ENCODE peak calls at places on chromosomes 5 and 9, in eight cellular contexts. K, M, F, H, O, N, Q and U are unnamed samples.

GRCh38 chr5:86879086-86879485 is 261.3 kb downstream of the COX7C start:
- DNase-seq in K (no peak), M (no peak), F (no peak), H (no peak), O (no peak), N (no peak), Q (no peak), U (no peak)

GRCh38 chr5:124648902-124649467 is 97.5 kb downstream of the ZNF608 start:
- DNase-seq in K (no peak), M (no peak), F (no peak), H (no peak), O (no peak), N (no peak), Q (no peak), U (no peak)

GRCh38 chr5:93886098-93886806 is 144.9 kb upstream of the POU5F2 start:
- DNase-seq in K (peak), M (no peak), F (no peak), H (no peak), O (no peak), N (no peak), Q (no peak), U (no peak)

GRCh38 chr5:72723584-72723983 is 92.9 kb upstream of the TNPO1 start:
- DNase-seq in K (no peak), M (no peak), F (no peak), H (no peak), O (no peak), N (no peak), Q (no peak), U (no peak)

GRCh38 chr5:74934949-74935751 is 69.0 kb upstream of the FAM169A start:
- DNase-seq in K (peak), M (no peak), F (peak), H (no peak), O (no peak), N (no peak), Q (no peak), U (peak)

GRCh38 chr5:40089269-40089668 is 590.4 kb upstream of the PTGER4 start:
- DNase-seq in K (peak), M (no peak), F (no peak), H (no peak), O (no peak), N (no peak), Q (no peak), U (no peak)

GRCh38 chr9:16138961-16139441 is 586.2 kb downstream of the CCDC171 start:
- DNase-seq in K (peak), M (peak), F (no peak), H (peak), O (no peak), N (no peak), Q (no peak), U (peak)

GRCh38 chr9:133207540-133208170 is 1.4 kb downstream of the OBP2B start:
- DNase-seq in K (no peak), M (no peak), F (no peak), H (no peak), O (no peak), N (no peak), Q (no peak), U (no peak)

GRCh38 chr5:127746756-127747155 is 43.6 kb downstream of the CCDC192 start:
- DNase-seq in K (peak), M (no peak), F (peak), H (peak), O (no peak), N (no peak), Q (no peak), U (peak)

GRCh38 chr5:2740051-2740848 is 11.2 kb downstream of the IRX2 start:
- DNase-seq in K (no peak), M (no peak), F (no peak), H (no peak), O (peak), N (no peak), Q (peak), U (no peak)

GRCh38 chr5:57724836-57725235 is 242.2 kb upstream of the ACTBL2 start:
- DNase-seq in K (peak), M (no peak), F (no peak), H (no peak), O (no peak), N (no peak), Q (no peak), U (no peak)

GRCh38 chr5:35442916-35443639 is 174.6 kb upstream of the SPEF2 start:
- DNase-seq in K (peak), M (no peak), F (no peak), H (no peak), O (no peak), N (no peak), Q (no peak), U (no peak)

GRCh38 chr9:34049630-34050384 is 1.1 kb upstream of the UBAP2 start:
- DNase-seq in K (no peak), M (no peak), F (no peak), H (no peak), O (peak), N (no peak), Q (no peak), U (no peak)

GRCh38 chr9:1267141-1267570 is 217.0 kb downstream of the DMRT2 start:
- DNase-seq in K (no peak), M (no peak), F (peak), H (no peak), O (no peak), N (no peak), Q (no peak), U (no peak)

GRCh38 chr9:22170162-22170932 is 161.2 kb upstream of the CDKN2B start:
- DNase-seq in K (peak), M (no peak), F (no peak), H (no peak), O (no peak), N (no peak), Q (no peak), U (peak)

DNA sequence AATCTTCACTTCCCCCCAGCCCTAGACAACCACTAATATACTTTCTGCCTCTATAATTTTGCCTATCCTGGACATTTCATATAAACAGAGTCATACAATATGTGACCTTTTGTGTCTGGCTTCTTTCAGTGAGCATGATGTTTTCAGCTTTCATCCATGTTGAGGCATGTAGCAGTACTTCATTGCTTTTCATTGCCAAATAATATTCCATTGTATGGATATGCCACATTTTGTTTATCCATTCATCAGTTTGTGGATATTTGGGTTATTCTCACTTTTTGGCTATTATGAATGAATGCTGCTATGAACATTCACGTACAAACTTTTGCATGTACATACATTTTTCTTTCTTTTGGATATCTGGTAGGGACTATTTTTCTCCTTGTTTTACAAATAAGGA is 49.0 kb downstream of the WWC1 start:
- DNase-seq in K (no peak), M (no peak), F (no peak), H (no peak), O (no peak), N (no peak), Q (no peak), U (no peak)
- TF ChIP-seq CTCF in K (no peak), M (no peak), F (no peak), H (no peak), O (no peak), N (no peak), Q (no peak), U (no peak)

DNA sequence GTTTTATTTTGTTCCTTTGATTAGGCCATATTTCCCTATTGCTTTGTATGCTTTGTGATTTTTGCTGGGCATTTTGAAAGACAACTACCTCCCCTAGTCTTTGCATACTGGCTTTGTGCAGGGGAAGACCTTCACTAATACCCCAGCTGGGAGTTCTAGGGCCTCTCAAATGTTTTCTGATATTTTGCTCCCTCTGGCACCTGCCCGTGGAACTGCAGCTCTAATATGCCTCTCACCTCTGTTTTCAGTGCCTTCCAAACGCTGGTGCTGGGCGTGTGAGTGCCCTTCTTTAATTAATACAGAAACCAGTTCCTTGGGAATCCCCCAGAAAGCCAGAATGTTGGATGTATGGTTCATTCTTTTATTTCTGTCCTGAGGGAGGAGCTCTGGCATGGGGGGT is 204.5 kb downstream of the COMMD10 start:
- DNase-seq in K (no peak), M (no peak), F (no peak), H (no peak), O (peak), N (no peak), Q (no peak), U (no peak)
- TF ChIP-seq CTCF in K (peak), M (no peak), F (no peak), H (peak), O (peak), N (peak), Q (no peak), U (peak)

GRCh38 chr5:115838885-115839518 is 2.4 kb downstream of the ATG12 start:
- DNase-seq in K (peak), M (no peak), F (peak), H (no peak), O (no peak), N (no peak), Q (no peak), U (peak)
- TF ChIP-seq CTCF in K (peak), M (peak), F (peak), H (peak), O (peak), N (peak), Q (peak), U (peak)

DNA sequence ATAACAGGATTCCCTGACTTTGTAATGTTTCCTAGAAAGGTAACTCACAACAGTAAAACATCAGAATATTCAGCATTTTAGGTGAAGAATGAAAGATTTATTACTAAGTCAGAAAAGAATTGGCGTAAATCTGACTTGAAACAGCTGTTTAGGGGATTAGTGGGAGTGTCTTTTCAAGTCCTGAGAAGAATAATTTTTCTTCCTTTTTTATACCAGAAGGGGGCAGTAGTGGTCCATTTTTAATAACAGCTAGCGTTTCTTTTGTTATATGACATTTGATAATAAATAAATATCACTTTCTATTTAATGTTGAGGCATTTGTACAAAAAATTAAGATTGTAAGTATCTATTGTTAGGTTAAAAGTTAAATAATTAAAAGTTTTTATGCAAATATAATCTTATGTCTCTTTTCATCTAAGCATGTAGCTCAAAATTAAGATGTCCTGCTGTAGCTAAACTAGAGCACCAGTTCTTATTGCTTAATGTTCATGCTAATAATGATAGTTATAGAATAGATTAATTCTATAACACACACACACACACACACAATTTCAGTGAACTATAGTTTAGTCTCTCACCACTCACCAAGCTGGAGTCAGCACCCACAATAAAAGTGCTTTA is 258.7 kb upstream of the ARRDC3 start:
- DNase-seq in K (peak), M (no peak), F (peak), H (peak), O (no peak), N (no peak), Q (no peak), U (peak)
- TF ChIP-seq CTCF in K (peak), M (peak), F (no peak), H (peak), O (peak), N (peak), Q (peak), U (peak)

GRCh38 chr5:165626161-165626560 is 2120.7 kb downstream of the MAT2B start:
- DNase-seq in K (no peak), M (no peak), F (no peak), H (no peak), O (no peak), N (no peak), Q (no peak), U (no peak)

GRCh38 chr5:165627548-165628170 is 2122.2 kb downstream of the MAT2B start:
- DNase-seq in K (no peak), M (no peak), F (no peak), H (no peak), O (no peak), N (no peak), Q (no peak), U (no peak)

GRCh38 chr5:165631235-165631634 is 2125.8 kb downstream of the MAT2B start:
- DNase-seq in K (peak), M (no peak), F (no peak), H (no peak), O (no peak), N (no peak), Q (no peak), U (no peak)

GRCh38 chr5:165624547-165624946 is 2119.1 kb downstream of the MAT2B start:
- DNase-seq in K (no peak), M (no peak), F (no peak), H (no peak), O (no peak), N (no peak), Q (no peak), U (no peak)

GRCh38 chr5:165630211-165630866 is 2124.9 kb downstream of the MAT2B start:
- DNase-seq in K (peak), M (no peak), F (peak), H (peak), O (peak), N (peak), Q (peak), U (peak)
- TF ChIP-seq CTCF in K (peak), M (peak), F (peak), H (peak), O (peak), N (peak), Q (peak), U (peak)

GRCh38 chr5:111072949-111073682 is 1.6 kb downstream of the TSLP start:
- DNase-seq in K (peak), M (peak), F (peak), H (no peak), O (peak), N (peak), Q (peak), U (no peak)
- TF ChIP-seq CTCF in K (peak), M (no peak), F (no peak), H (peak), O (no peak), N (no peak), Q (no peak), U (no peak)

GRCh38 chr5:91381134-91381773 is 1.9 kb downstream of the ARRDC3 start:
- DNase-seq in K (no peak), M (no peak), F (no peak), H (no peak), O (no peak), N (no peak), Q (no peak), U (no peak)

GRCh38 chr5:91381774-91382492 is 1.2 kb downstream of the ARRDC3 start:
- DNase-seq in K (peak), M (peak), F (peak), H (peak), O (peak), N (peak), Q (peak), U (peak)

GRCh38 chr5:91378683-91379601 is 4.2 kb downstream of the ARRDC3 start:
- DNase-seq in K (no peak), M (no peak), F (no peak), H (no peak), O (no peak), N (no peak), Q (no peak), U (peak)

GRCh38 chr5:91379602-91380490 is 3.3 kb downstream of the ARRDC3 start:
- DNase-seq in K (peak), M (peak), F (peak), H (peak), O (peak), N (peak), Q (peak), U (peak)

DNA sequence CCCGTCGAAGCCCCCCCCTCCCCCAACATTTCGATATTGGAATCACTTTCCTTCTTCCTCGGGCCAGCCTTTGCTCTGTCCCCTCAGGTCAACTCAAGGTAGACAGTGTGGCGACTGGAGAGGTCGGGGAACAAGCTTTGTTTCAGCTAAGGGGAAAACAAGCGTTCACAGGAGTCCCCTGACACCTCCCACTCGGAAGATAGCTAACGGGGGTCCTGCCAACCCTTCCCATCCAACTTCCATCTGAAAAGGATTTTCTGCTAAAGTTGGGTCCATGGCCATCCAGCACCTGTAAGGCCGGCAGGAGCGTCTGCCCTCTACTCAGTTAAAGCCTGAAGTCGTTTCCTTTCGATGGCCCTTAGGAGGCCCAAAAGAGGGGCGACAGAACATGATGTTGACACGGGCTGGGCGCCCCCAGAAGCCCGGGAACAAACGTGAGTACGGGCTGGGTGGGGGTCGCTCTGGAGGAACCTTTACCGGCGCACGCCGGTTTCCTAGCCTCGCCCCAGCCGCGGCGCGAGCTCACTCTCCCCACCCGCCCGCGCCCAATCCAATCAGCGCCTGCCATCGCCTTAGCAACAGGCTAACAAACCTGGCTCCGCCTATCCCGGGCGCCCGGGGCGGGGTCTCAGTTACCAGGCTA is 2.5 kb downstream of the ARRDC3 start:
- DNase-seq in K (peak), M (peak), F (peak), H (peak), O (peak), N (peak), Q (peak), U (peak)
- TF ChIP-seq CTCF in K (no peak), M (no peak), F (no peak), H (no peak), O (no peak), N (no peak), Q (no peak), U (no peak)

DNA sequence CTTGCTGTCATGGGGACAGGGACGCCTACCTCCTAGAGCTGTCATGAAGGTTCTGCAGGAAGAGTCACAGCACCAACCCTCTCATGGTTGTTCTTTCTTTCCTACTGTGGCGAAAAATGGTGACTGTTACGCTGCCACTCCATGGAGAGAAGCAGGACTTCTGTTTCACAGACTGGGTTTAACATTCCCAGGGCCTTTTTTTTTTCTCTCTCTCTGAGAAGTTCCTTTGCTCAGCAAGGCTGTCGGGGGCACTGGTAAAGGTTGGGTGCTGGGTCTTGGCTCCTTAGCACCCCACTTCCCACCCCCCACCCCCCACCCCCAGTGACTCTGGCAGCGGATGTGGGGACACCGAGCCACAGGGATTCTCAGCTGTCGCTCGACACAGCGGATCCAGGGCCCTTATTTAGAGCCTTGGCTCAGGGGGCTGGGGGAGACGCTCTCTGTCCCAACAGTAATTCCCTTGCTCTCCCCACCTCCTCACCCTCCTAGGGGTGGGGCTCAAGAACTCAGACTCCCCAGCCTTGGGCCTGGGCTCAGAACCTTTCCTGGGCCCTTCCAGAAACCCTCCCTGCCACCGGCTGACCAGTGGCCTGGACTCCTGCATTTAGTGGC is 34.4 kb downstream of the DUSP1 start:
- DNase-seq in K (no peak), M (no peak), F (no peak), H (no peak), O (no peak), N (no peak), Q (no peak), U (no peak)
- TF ChIP-seq CTCF in K (no peak), M (no peak), F (no peak), H (no peak), O (peak), N (no peak), Q (no peak), U (no peak)

DNA sequence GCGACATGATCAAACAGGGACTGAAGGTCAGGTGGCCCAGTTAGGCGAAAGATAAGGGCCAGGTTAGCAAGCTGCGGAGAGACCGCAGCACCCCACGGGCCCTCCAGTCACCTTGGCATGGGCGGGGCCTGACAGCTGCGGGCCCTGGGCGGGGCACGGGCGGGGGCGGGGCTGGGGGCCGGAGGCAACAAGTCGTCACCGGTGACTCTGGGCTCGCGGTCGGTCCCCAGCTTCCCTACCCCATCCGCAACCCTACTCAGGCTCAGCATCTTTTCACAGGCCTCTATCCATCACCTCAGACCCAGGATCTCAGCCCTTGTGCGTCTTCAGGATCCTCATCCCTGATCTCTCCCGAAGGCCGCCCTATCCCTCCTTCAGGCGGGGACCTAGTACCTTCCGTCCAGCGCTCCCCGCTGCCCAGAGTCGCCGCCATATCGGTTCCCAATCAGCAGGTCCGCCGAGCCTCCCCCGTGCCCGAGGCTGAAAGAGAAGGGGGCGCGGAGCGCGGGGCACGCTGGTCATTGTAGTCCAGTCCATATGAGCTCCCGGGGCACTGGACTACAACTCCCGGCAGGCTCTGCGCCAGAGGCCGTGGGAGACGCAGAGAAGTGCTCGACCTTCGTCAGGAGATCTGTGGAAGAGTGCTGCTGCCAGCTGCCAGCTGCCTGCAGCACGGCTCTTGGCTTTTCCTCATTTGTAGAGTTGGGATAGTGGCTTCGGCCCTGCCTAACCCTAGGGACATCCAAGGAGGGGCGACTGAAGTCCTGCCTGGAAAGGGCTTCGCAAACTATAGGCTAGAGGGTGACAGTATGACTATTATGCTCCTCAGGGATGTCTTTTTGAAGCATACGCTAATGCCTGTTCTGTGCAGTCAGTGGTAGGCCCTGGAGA is at the start of gene DNAJC18:
- DNase-seq in K (peak), M (peak), F (peak), H (peak), O (peak), N (peak), Q (peak), U (peak)
- TF ChIP-seq CTCF in K (no peak), M (no peak), F (no peak), H (no peak), O (no peak), N (no peak), Q (no peak), U (no peak)